ENCODE peak calls at places on chromosomes 1 and 21, in five cellular contexts. W is central memory CD4-positive, alpha-beta T cell; C is cardiac fibroblast; K is A172; A is neuronal stem cell. D is an unnamed sample.
A peak's percentile ranks its signal among the peaks of the same experiment; 100 is the strongest.

GRCh38 chr1:240970253-240970652 is 358.3 kb upstream of the GREM2 start:
- DNase-seq in W (no peak), C (no peak), K (no peak), A (no peak), D (no peak)

GRCh38 chr1:73326663-73327062 is 871.3 kb downstream of the LRRIQ3 start:
- DNase-seq in W (no peak), C (no peak), K (no peak), A (no peak), D (no peak)

GRCh38 chr1:40625076-40625475 is 40.4 kb downstream of the RIMS3 start:
- DNase-seq in W (no peak), C (peak; percentile 26), K (no peak), A (no peak), D (peak; percentile 37)

GRCh38 chr21:31846690-31847089 is 26.1 kb upstream of the HUNK start:
- DNase-seq in W (no peak), C (no peak), K (no peak), A (no peak), D (no peak)

GRCh38 chr1:202160377-202160940 is at the start of gene PTPN7:
- DNase-seq in W (peak; percentile 75), C (no peak), K (no peak), A (no peak), D (no peak)

GRCh38 chr1:27624467-27625233 is 10.3 kb downstream of the FGR start:
- DNase-seq in W (no peak), C (no peak), K (no peak), A (no peak), D (no peak)

GRCh38 chr1:26991310-26992116 is 2.0 kb upstream of the TRNP1 start:
- DNase-seq in W (no peak), C (no peak), K (peak; percentile 41), A (no peak), D (no peak)

GRCh38 chr1:24765308-24765988 is 20.2 kb downstream of the CLIC4 start:
- DNase-seq in W (no peak), C (peak; percentile 47), K (peak; percentile 49), A (no peak), D (no peak)

GRCh38 chr1:208189183-208189582 is 55.0 kb downstream of the PLXNA2 start:
- DNase-seq in W (no peak), C (no peak), K (peak; percentile 50), A (no peak), D (no peak)

GRCh38 chr1:227947425-227947677 is 381 bp downstream of the WNT9A start:
- DNase-seq in W (no peak), C (peak; percentile 11), K (no peak), A (no peak), D (no peak)

GRCh38 chr1:38787041-38787440 is 72.5 kb downstream of the RRAGC start:
- DNase-seq in W (no peak), C (no peak), K (no peak), A (no peak), D (no peak)